ENCODE peak calls at places on chromosome 1, in nine cellular contexts. One of them, this sample, is unnamed.

GRCh38 chr1:113123737-113124136 is 50.7 kb downstream of the LRIG2 start:
- DNase-seq in fibroblast of lung: peak; percentile 74
- DNase-seq in left ventricle myocardium inferior: no peak
- DNase-seq in neural progenitor cell: no peak
- DNase-seq in uterus: no peak
- DNase-seq in kidney epithelial cell: no peak
- DNase-seq in lower leg skin: no peak
- DNase-seq in ascending aorta: no peak
- DNase-seq in AG09309: no peak
- DNase-seq in this sample: no peak

GRCh38 chr1:156385534-156386031 is 16.6 kb downstream of the RHBG start:
- DNase-seq in fibroblast of lung: peak; percentile 52
- DNase-seq in left ventricle myocardium inferior: peak; percentile 41
- DNase-seq in neural progenitor cell: peak; percentile 89
- DNase-seq in uterus: peak; percentile 47
- DNase-seq in kidney epithelial cell: no peak
- DNase-seq in lower leg skin: no peak
- DNase-seq in ascending aorta: no peak
- DNase-seq in AG09309: peak; percentile 21
- DNase-seq in this sample: peak; percentile 60

GRCh38 chr1:18178125-18178524 is 70.5 kb downstream of the IGSF21 start:
- DNase-seq in fibroblast of lung: no peak
- DNase-seq in left ventricle myocardium inferior: no peak
- DNase-seq in neural progenitor cell: no peak
- DNase-seq in uterus: no peak
- DNase-seq in kidney epithelial cell: no peak
- DNase-seq in lower leg skin: no peak
- DNase-seq in ascending aorta: no peak
- DNase-seq in AG09309: no peak
- DNase-seq in this sample: no peak

GRCh38 chr1:41455479-41456271 is 28.8 kb downstream of the EDN2 start:
- DNase-seq in fibroblast of lung: peak; percentile 86
- DNase-seq in left ventricle myocardium inferior: peak; percentile 76
- DNase-seq in neural progenitor cell: no peak
- DNase-seq in uterus: no peak
- DNase-seq in kidney epithelial cell: peak; percentile 69
- DNase-seq in lower leg skin: no peak
- DNase-seq in ascending aorta: peak; percentile 48
- DNase-seq in AG09309: no peak
- DNase-seq in this sample: peak; percentile 51

GRCh38 chr1:118461154-118461553 is 276.1 kb upstream of the SPAG17 start:
- DNase-seq in fibroblast of lung: no peak
- DNase-seq in left ventricle myocardium inferior: no peak
- DNase-seq in neural progenitor cell: peak; percentile 9
- DNase-seq in uterus: no peak
- DNase-seq in kidney epithelial cell: no peak
- DNase-seq in lower leg skin: no peak
- DNase-seq in ascending aorta: no peak
- DNase-seq in AG09309: no peak
- DNase-seq in this sample: peak; percentile 1

GRCh38 chr1:163069142-163069541 is at the start of gene RGS4:
- DNase-seq in fibroblast of lung: peak; percentile 97
- DNase-seq in left ventricle myocardium inferior: peak; percentile 51
- DNase-seq in neural progenitor cell: peak; percentile 93
- DNase-seq in uterus: peak; percentile 68
- DNase-seq in kidney epithelial cell: peak; percentile 85
- DNase-seq in lower leg skin: no peak
- DNase-seq in ascending aorta: no peak
- DNase-seq in AG09309: peak; percentile 92
- DNase-seq in this sample: peak; percentile 91

GRCh38 chr1:205380882-205381281 is 24.2 kb upstream of the KLHDC8A start:
- DNase-seq in fibroblast of lung: no peak
- DNase-seq in left ventricle myocardium inferior: no peak
- DNase-seq in neural progenitor cell: no peak
- DNase-seq in uterus: no peak
- DNase-seq in kidney epithelial cell: no peak
- DNase-seq in lower leg skin: peak; percentile 34
- DNase-seq in ascending aorta: no peak
- DNase-seq in AG09309: no peak
- DNase-seq in this sample: no peak

GRCh38 chr1:36175137-36176095 is 19.5 kb downstream of the MAP7D1 start:
- DNase-seq in fibroblast of lung: peak; percentile 54
- DNase-seq in left ventricle myocardium inferior: peak; percentile 61
- DNase-seq in neural progenitor cell: no peak
- DNase-seq in uterus: no peak
- DNase-seq in kidney epithelial cell: no peak
- DNase-seq in lower leg skin: no peak
- DNase-seq in ascending aorta: no peak
- DNase-seq in AG09309: no peak
- DNase-seq in this sample: peak; percentile 48

GRCh38 chr1:169759038-169759437 is 25.2 kb upstream of the SELE start:
- DNase-seq in fibroblast of lung: no peak
- DNase-seq in left ventricle myocardium inferior: no peak
- DNase-seq in neural progenitor cell: no peak
- DNase-seq in uterus: no peak
- DNase-seq in kidney epithelial cell: no peak
- DNase-seq in lower leg skin: no peak
- DNase-seq in ascending aorta: no peak
- DNase-seq in AG09309: no peak
- DNase-seq in this sample: no peak

GRCh38 chr1:47767741-47768100 is 229.5 kb downstream of the TRABD2B start:
- DNase-seq in fibroblast of lung: no peak
- DNase-seq in left ventricle myocardium inferior: peak; percentile 72
- DNase-seq in neural progenitor cell: no peak
- DNase-seq in uterus: no peak
- DNase-seq in kidney epithelial cell: no peak
- DNase-seq in lower leg skin: no peak
- DNase-seq in ascending aorta: no peak
- DNase-seq in AG09309: no peak
- DNase-seq in this sample: no peak

GRCh38 chr1:170194451-170194850 is 48.7 kb downstream of the NTMT2 start:
- DNase-seq in fibroblast of lung: peak; percentile 40
- DNase-seq in left ventricle myocardium inferior: no peak
- DNase-seq in neural progenitor cell: no peak
- DNase-seq in uterus: no peak
- DNase-seq in kidney epithelial cell: no peak
- DNase-seq in lower leg skin: no peak
- DNase-seq in ascending aorta: no peak
- DNase-seq in AG09309: no peak
- DNase-seq in this sample: no peak

GRCh38 chr1:84253891-84254290 is 47.6 kb upstream of the SAMD13 start:
- DNase-seq in fibroblast of lung: peak; percentile 98
- DNase-seq in left ventricle myocardium inferior: peak; percentile 27
- DNase-seq in neural progenitor cell: no peak
- DNase-seq in uterus: no peak
- DNase-seq in kidney epithelial cell: peak; percentile 90
- DNase-seq in lower leg skin: no peak
- DNase-seq in ascending aorta: peak; percentile 18
- DNase-seq in AG09309: peak; percentile 56
- DNase-seq in this sample: peak; percentile 83

GRCh38 chr1:38132681-38133080 is 86.1 kb upstream of the POU3F1 start:
- DNase-seq in fibroblast of lung: peak; percentile 67
- DNase-seq in left ventricle myocardium inferior: no peak
- DNase-seq in neural progenitor cell: no peak
- DNase-seq in uterus: no peak
- DNase-seq in kidney epithelial cell: no peak
- DNase-seq in lower leg skin: no peak
- DNase-seq in ascending aorta: no peak
- DNase-seq in AG09309: no peak
- DNase-seq in this sample: no peak

GRCh38 chr1:17607644-17608581 is 68.4 kb downstream of the ARHGEF10L start:
- DNase-seq in fibroblast of lung: no peak
- DNase-seq in left ventricle myocardium inferior: no peak
- DNase-seq in neural progenitor cell: no peak
- DNase-seq in uterus: no peak
- DNase-seq in kidney epithelial cell: no peak
- DNase-seq in lower leg skin: no peak
- DNase-seq in ascending aorta: no peak
- DNase-seq in AG09309: no peak
- DNase-seq in this sample: no peak

GRCh38 chr1:184504012-184504694 is 117.3 kb downstream of the C1orf21 start:
- DNase-seq in fibroblast of lung: no peak
- DNase-seq in left ventricle myocardium inferior: no peak
- DNase-seq in neural progenitor cell: peak; percentile 33
- DNase-seq in uterus: no peak
- DNase-seq in kidney epithelial cell: no peak
- DNase-seq in lower leg skin: no peak
- DNase-seq in ascending aorta: no peak
- DNase-seq in AG09309: no peak
- DNase-seq in this sample: no peak

GRCh38 chr1:21077085-21077484 is 99.6 kb downstream of the EIF4G3 start:
- DNase-seq in fibroblast of lung: peak; percentile 46
- DNase-seq in left ventricle myocardium inferior: no peak
- DNase-seq in neural progenitor cell: no peak
- DNase-seq in uterus: no peak
- DNase-seq in kidney epithelial cell: no peak
- DNase-seq in lower leg skin: no peak
- DNase-seq in ascending aorta: no peak
- DNase-seq in AG09309: no peak
- DNase-seq in this sample: peak; percentile 65

GRCh38 chr1:117368116-117369108 is 1.2 kb downstream of the MAN1A2 start:
- DNase-seq in fibroblast of lung: no peak
- DNase-seq in left ventricle myocardium inferior: no peak
- DNase-seq in neural progenitor cell: peak; percentile 22
- DNase-seq in uterus: no peak
- DNase-seq in kidney epithelial cell: no peak
- DNase-seq in lower leg skin: no peak
- DNase-seq in ascending aorta: no peak
- DNase-seq in AG09309: no peak
- DNase-seq in this sample: peak; percentile 4

GRCh38 chr1:117365350-117366280 is 1.6 kb upstream of the MAN1A2 start:
- DNase-seq in fibroblast of lung: peak; percentile 43
- DNase-seq in left ventricle myocardium inferior: no peak
- DNase-seq in neural progenitor cell: no peak
- DNase-seq in uterus: no peak
- DNase-seq in kidney epithelial cell: no peak
- DNase-seq in lower leg skin: no peak
- DNase-seq in ascending aorta: no peak
- DNase-seq in AG09309: no peak
- DNase-seq in this sample: peak; percentile 34

GRCh38 chr1:117366281-117366981 is 818 bp upstream of the MAN1A2 start:
- DNase-seq in fibroblast of lung: peak; percentile 62
- DNase-seq in left ventricle myocardium inferior: peak; percentile 91
- DNase-seq in neural progenitor cell: peak; percentile 92
- DNase-seq in uterus: peak; percentile 89
- DNase-seq in kidney epithelial cell: no peak
- DNase-seq in lower leg skin: peak; percentile 96
- DNase-seq in ascending aorta: peak; percentile 21
- DNase-seq in AG09309: no peak
- DNase-seq in this sample: peak; percentile 70

GRCh38 chr1:117367769-117368059 is 465 bp downstream of the MAN1A2 start:
- DNase-seq in fibroblast of lung: no peak
- DNase-seq in left ventricle myocardium inferior: no peak
- DNase-seq in neural progenitor cell: peak; percentile 26
- DNase-seq in uterus: no peak
- DNase-seq in kidney epithelial cell: no peak
- DNase-seq in lower leg skin: no peak
- DNase-seq in ascending aorta: no peak
- DNase-seq in AG09309: no peak
- DNase-seq in this sample: no peak

DNA sequence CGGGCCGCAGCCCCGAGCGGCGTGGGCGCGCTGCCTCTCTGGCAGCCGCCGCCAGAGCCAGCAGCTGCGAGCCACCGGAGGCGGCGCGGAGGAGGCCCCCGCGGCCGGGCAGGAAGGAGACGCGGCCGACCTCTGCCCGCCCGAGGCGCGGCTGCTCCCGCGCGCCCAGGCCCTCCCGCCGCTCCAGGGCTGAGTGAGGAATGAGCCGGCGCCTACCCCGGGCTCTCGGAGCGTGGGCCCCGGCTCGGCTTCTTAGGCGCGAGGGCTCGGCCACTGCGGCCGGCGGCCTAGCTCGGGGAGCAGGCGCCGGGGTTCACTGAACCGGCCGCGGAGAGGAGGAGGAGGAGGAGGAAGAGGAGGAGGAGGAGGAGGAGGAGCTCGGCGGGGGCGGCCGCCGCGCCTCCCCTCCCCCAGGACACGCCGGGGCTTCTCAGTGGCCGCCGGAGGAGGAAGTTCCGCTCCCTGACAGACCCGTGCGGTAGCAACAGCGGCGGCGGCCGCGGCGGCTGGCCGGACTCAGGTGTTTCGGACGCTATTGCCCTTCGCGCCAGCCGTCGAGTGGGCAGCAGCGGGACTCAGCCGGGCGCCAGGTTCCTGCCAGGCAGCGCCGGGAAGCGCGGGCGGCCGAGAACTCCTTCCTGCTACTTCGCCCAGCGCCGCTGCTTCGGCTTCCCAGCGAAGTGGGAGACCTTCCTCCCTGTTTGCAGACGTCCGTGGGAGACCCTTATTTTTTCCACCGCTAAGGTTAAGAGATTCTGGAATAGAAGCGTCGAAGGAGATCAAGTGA is at the start of gene MAN1A2:
- DNase-seq in fibroblast of lung: peak; percentile 76
- DNase-seq in left ventricle myocardium inferior: peak; percentile 92
- DNase-seq in neural progenitor cell: peak; percentile 90
- DNase-seq in uterus: peak; percentile 86
- DNase-seq in kidney epithelial cell: no peak
- DNase-seq in lower leg skin: peak; percentile 95
- DNase-seq in ascending aorta: peak; percentile 59
- DNase-seq in AG09309: no peak
- DNase-seq in this sample: peak; percentile 77
- H3K4me3 ChIP-seq in fibroblast of lung: peak within 1 kb of the TSS; percentile 86
- H3K4me3 ChIP-seq in left ventricle myocardium inferior: peak within 1 kb of the TSS; percentile 91
- H3K4me3 ChIP-seq in neural progenitor cell: peak within 1 kb of the TSS; percentile 73
- H3K4me3 ChIP-seq in uterus: peak within 1 kb of the TSS; percentile 82
- H3K4me3 ChIP-seq in kidney epithelial cell: peak within 1 kb of the TSS; percentile 88
- H3K4me3 ChIP-seq in lower leg skin: peak within 1 kb of the TSS; percentile 78
- H3K4me3 ChIP-seq in ascending aorta: peak within 1 kb of the TSS; percentile 86
- H3K4me3 ChIP-seq in AG09309: peak within 1 kb of the TSS; percentile 79
- H3K4me3 ChIP-seq in this sample: peak within 1 kb of the TSS; percentile 88

GRCh38 chr1:24934300-24935195 is 4.5 kb upstream of the RUNX3 start:
- DNase-seq in fibroblast of lung: no peak
- DNase-seq in left ventricle myocardium inferior: no peak
- DNase-seq in neural progenitor cell: no peak
- DNase-seq in uterus: no peak
- DNase-seq in kidney epithelial cell: no peak
- DNase-seq in lower leg skin: no peak
- DNase-seq in ascending aorta: no peak
- DNase-seq in AG09309: no peak
- DNase-seq in this sample: no peak
- TF ChIP-seq CTCF in fibroblast of lung: no peak
- TF ChIP-seq CTCF in left ventricle myocardium inferior: no peak
- TF ChIP-seq CTCF in neural progenitor cell: no peak
- TF ChIP-seq CTCF in uterus: no peak
- TF ChIP-seq CTCF in kidney epithelial cell: peak; percentile 18
- TF ChIP-seq CTCF in lower leg skin: no peak
- TF ChIP-seq CTCF in ascending aorta: no peak
- TF ChIP-seq CTCF in AG09309: no peak
- TF ChIP-seq CTCF in this sample: no peak

GRCh38 chr1:198848206-198848605 is 209.4 kb downstream of the PTPRC start:
- DNase-seq in fibroblast of lung: peak; percentile 42
- DNase-seq in left ventricle myocardium inferior: no peak
- DNase-seq in neural progenitor cell: no peak
- DNase-seq in uterus: no peak
- DNase-seq in kidney epithelial cell: no peak
- DNase-seq in lower leg skin: no peak
- DNase-seq in ascending aorta: no peak
- DNase-seq in AG09309: no peak
- DNase-seq in this sample: no peak
- H3K4me3 ChIP-seq in fibroblast of lung: no peak overlapping the region
- H3K4me3 ChIP-seq in left ventricle myocardium inferior: no peak overlapping the region
- H3K4me3 ChIP-seq in neural progenitor cell: no peak overlapping the region
- H3K4me3 ChIP-seq in uterus: no peak overlapping the region
- H3K4me3 ChIP-seq in kidney epithelial cell: no peak overlapping the region
- H3K4me3 ChIP-seq in lower leg skin: no peak overlapping the region
- H3K4me3 ChIP-seq in ascending aorta: no peak overlapping the region
- H3K4me3 ChIP-seq in AG09309: no peak overlapping the region
- H3K4me3 ChIP-seq in this sample: no peak overlapping the region

GRCh38 chr1:27979151-27979858 is 19.5 kb downstream of the XKR8 start:
- DNase-seq in fibroblast of lung: peak; percentile 70
- DNase-seq in left ventricle myocardium inferior: no peak
- DNase-seq in neural progenitor cell: peak; percentile 38
- DNase-seq in uterus: no peak
- DNase-seq in kidney epithelial cell: peak; percentile 19
- DNase-seq in lower leg skin: no peak
- DNase-seq in ascending aorta: no peak
- DNase-seq in AG09309: peak; percentile 67
- DNase-seq in this sample: peak; percentile 83
- TF ChIP-seq CTCF in fibroblast of lung: peak; percentile 41
- TF ChIP-seq CTCF in left ventricle myocardium inferior: peak; percentile 60
- TF ChIP-seq CTCF in neural progenitor cell: peak; percentile 50
- TF ChIP-seq CTCF in uterus: peak; percentile 54
- TF ChIP-seq CTCF in kidney epithelial cell: peak; percentile 41
- TF ChIP-seq CTCF in lower leg skin: no peak
- TF ChIP-seq CTCF in ascending aorta: peak; percentile 19
- TF ChIP-seq CTCF in AG09309: peak; percentile 53
- TF ChIP-seq CTCF in this sample: peak; percentile 69

This sample was measured in AG10803.